ENCODE peak calls at places on chromosomes 16 and 17, in six cellular contexts. S, P, Q, N, J and H are unnamed samples.

GRCh38 chr16:72876981-72877373 is 171.0 kb downstream of the ZFHX3 start:
- DNase-seq in Q (no peak), S (no peak), J (no peak), N (no peak), P (no peak), H (no peak)

GRCh38 chr17:1713878-1714487 is 3.8 kb upstream of the TLCD2 start:
- DNase-seq in S (no peak), N (peak), Q (no peak), P (no peak), J (peak), H (no peak)

GRCh38 chr16:12120982-12121652 is 144.6 kb downstream of the SNX29 start:
- DNase-seq in P (no peak), Q (no peak), S (no peak), N (no peak), J (no peak), H (no peak)

GRCh38 chr16:81745704-81746558 is 33.2 kb upstream of the PLCG2 start:
- DNase-seq in J (peak), S (peak), P (peak), N (peak), Q (no peak), H (peak)

GRCh38 chr16:30397776-30398659 is 2.8 kb downstream of the ZNF48 start:
- DNase-seq in S (no peak), Q (no peak), N (no peak), P (no peak), J (no peak), H (no peak)

GRCh38 chr17:21014498-21014897 is 28.3 kb downstream of the USP22 start:
- DNase-seq in Q (no peak), N (no peak), J (no peak), S (no peak), P (no peak), H (no peak)

GRCh38 chr17:78903101-78903779 is at the start of gene CEP295NL:
- DNase-seq in N (peak), S (no peak), P (peak), J (no peak), Q (no peak), H (no peak)

GRCh38 chr16:84950906-84951305 is 60.4 kb downstream of the ZDHHC7 start:
- DNase-seq in P (peak), N (peak), Q (no peak), S (no peak), J (no peak), H (no peak)

GRCh38 chr16:71912483-71912882 is 17.2 kb downstream of the IST1 start:
- DNase-seq in P (no peak), N (no peak), Q (no peak), J (no peak), S (no peak), H (no peak)

GRCh38 chr16:1305823-1306222 is 3.6 kb upstream of the UBE2I start:
- DNase-seq in Q (no peak), J (no peak), P (no peak), S (no peak), N (no peak), H (no peak)

GRCh38 chr17:77581480-77581879 is 377.0 kb upstream of the TNRC6C start:
- DNase-seq in P (no peak), N (no peak), J (no peak), Q (no peak), S (no peak), H (no peak)

GRCh38 chr17:62995377-62995885 is 29.4 kb downstream of the TANC2 start:
- DNase-seq in Q (no peak), J (no peak), P (peak), S (no peak), N (peak), H (no peak)

GRCh38 chr17:1625053-1625452 is 3.6 kb downstream of the SLC43A2 start:
- DNase-seq in J (no peak), N (no peak), S (no peak), Q (no peak), P (no peak), H (no peak)

GRCh38 chr16:112153-112840 is 26.2 kb downstream of the NPRL3 start:
- DNase-seq in Q (no peak), S (no peak), N (no peak), J (no peak), P (no peak), H (no peak)

GRCh38 chr17:37106049-37106448 is 157.3 kb downstream of the AATF start:
- DNase-seq in Q (no peak), S (no peak), P (no peak), J (no peak), N (no peak), H (no peak)

GRCh38 chr16:35752773-35753558 is 2293.6 kb downstream of the TP53TG3F start:
- DNase-seq in N (no peak), Q (no peak), P (no peak), J (no peak), S (no peak), H (no peak)

GRCh38 chr17:77308768-77309726 is 168.3 kb downstream of the SEC14L1 start:
- DNase-seq in Q (no peak), J (no peak), P (no peak), N (peak), S (no peak), H (no peak)

GRCh38 chr17:72618018-72618509 is 474.4 kb downstream of the SLC39A11 start:
- DNase-seq in P (no peak), Q (no peak), N (peak), J (no peak), S (no peak), H (no peak)

GRCh38 chr17:60601443-60602384 is 1.7 kb downstream of the PPM1D start:
- DNase-seq in J (peak), N (peak), S (no peak), P (peak), Q (peak), H (no peak)

GRCh38 chr16:1019234-1019933 is 37.8 kb downstream of the SOX8 start:
- DNase-seq in S (no peak), J (no peak), N (peak), P (no peak), Q (no peak), H (no peak)

GRCh38 chr16:4402439-4403132 is 13.8 kb downstream of the CORO7 start:
- DNase-seq in S (peak), N (peak), P (peak), Q (no peak), J (peak), H (peak)

GRCh38 chr17:77566566-77566965 is 391.9 kb upstream of the TNRC6C start:
- DNase-seq in J (no peak), N (no peak), Q (no peak), S (no peak), P (no peak), H (no peak)

GRCh38 chr16:17397499-17397891 is 73.3 kb downstream of the XYLT1 start:
- DNase-seq in J (no peak), P (peak), S (no peak), Q (no peak), N (peak), H (no peak)

GRCh38 chr17:82241183-82241925 is 12.5 kb downstream of the SLC16A3 start:
- DNase-seq in S (no peak), Q (no peak), J (no peak), P (no peak), N (peak), H (no peak)
- TF ChIP-seq TAF1 in S (no peak), Q (no peak), J (no peak), P (no peak), N (no peak), H (no peak)

DNA sequence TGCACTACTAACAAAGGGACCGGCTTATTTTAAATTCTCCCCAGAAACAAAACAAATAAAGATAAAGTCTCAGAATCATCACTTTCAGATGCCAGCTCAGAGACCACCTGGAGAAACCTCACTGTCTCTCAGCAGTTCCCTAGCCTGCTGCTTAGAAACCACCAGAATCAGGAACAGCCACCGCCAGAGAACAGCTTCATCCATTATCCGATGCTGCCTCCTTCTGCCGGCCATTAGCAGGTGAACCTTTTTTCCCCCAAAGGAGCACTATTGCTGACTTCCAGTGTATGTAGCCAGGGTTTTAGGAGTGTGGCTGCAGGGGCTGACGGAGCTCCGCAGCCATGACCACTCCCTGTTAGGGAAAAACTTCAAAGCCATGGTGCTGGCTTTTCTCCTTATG is 171.2 kb upstream of the DYNLRB2 start:
- DNase-seq in Q (no peak), N (peak), P (no peak), S (no peak), J (peak), H (no peak)
- TF ChIP-seq TAF1 in Q (no peak), N (no peak), P (no peak), S (no peak), J (no peak), H (no peak)

GRCh38 chr16:87127061-87127765 is 190.0 kb downstream of the C16orf95 start:
- DNase-seq in Q (no peak), J (no peak), N (no peak), S (no peak), P (no peak), H (no peak)

GRCh38 chr16:87127766-87128147 is 189.4 kb downstream of the C16orf95 start:
- DNase-seq in S (no peak), Q (no peak), P (no peak), N (no peak), J (no peak), H (no peak)

GRCh38 chr16:87131996-87132345 is 185.2 kb downstream of the C16orf95 start:
- DNase-seq in N (no peak), Q (no peak), P (no peak), J (no peak), S (no peak), H (no peak)

GRCh38 chr16:87131061-87131995 is 185.9 kb downstream of the C16orf95 start:
- DNase-seq in N (no peak), P (no peak), S (no peak), Q (no peak), J (no peak), H (no peak)

DNA sequence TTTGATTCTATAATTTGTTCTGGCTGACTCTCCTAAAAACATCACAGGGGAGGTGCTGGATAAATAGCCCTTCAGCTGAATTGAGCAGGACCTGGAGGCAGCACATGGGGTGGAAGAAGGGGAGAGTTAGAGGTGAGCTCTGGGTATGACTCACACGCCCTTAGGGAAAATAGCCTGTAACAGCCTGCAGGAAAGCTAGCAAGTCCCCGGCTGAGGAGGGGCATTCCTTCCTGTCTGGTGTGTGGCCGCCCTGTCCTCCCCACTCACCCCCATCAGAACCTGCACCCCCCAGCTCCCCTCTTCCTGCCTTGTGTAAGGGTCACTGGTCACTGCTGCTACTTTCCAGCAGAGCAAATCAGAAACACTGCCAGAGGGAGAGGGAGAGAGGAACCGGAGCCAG is 187.4 kb downstream of the C16orf95 start:
- DNase-seq in Q (no peak), J (no peak), S (no peak), N (no peak), P (no peak), H (no peak)
- TF ChIP-seq TAF1 in Q (no peak), J (no peak), S (no peak), N (no peak), P (no peak), H (no peak)

GRCh38 chr16:74868501-74868900 is 93.9 kb upstream of the FA2H start:
- DNase-seq in Q (no peak), J (no peak), P (no peak), S (no peak), N (no peak), H (no peak)
- TF ChIP-seq TAF1 in Q (no peak), J (no peak), P (no peak), S (no peak), N (no peak), H (no peak)

GRCh38 chr17:41962768-41963434 is 3.7 kb upstream of the CNP start:
- DNase-seq in P (peak), Q (no peak), J (peak), S (peak), N (peak), H (peak)
- TF ChIP-seq TAF1 in P (no peak), Q (no peak), J (no peak), S (no peak), N (no peak), H (no peak)

DNA sequence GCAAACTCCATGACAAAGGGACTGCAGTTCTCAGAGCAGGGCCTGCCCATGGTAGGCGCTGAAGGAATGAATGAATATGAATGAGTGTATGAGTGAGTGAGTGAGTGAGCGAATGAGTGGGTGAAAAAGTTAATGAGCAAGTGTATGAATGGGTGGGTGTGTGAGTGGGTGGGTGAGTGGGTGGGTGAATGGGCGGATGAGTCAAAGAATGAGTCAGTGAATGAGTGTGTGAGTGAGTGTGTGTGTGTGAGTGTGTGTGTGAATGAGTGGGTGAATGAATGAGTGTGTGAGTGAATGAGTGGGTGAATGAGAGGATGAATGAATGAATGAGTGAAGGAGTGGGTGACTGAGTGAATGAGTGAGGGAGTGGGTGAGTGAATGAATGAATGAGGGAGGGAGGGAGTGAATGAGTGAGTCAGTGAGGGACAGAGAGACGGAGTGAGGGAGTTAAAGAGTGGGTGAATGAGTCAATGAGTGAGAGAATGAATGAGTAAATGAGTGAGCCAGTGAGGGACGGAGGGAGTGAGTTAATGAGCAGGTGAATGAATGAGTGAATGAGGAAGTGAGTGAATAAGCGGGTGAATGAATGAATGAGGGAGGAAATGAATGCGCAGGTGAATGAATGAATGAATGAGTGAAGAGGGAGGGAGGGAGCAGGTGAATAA is 11.1 kb upstream of the CHMP6 start:
- DNase-seq in P (no peak), Q (no peak), N (no peak), S (no peak), J (no peak), H (no peak)
- TF ChIP-seq TAF1 in P (no peak), Q (no peak), N (no peak), S (no peak), J (no peak), H (no peak)

GRCh38 chr17:44959821-44960523 is 8.1 kb downstream of the C1QL1 start:
- DNase-seq in J (no peak), N (peak), S (no peak), P (no peak), Q (no peak), H (no peak)
- TF ChIP-seq TAF1 in J (no peak), N (no peak), S (no peak), P (no peak), Q (no peak), H (no peak)